ENCODE peak calls at places on chromosomes 13 and 19, in four cellular contexts. V is GM10248, N is HFF-Myc, E is fibroblast of the aortic adventitia. I is an unnamed sample.

GRCh38 chr13:105920375-105920774 is 615.1 kb downstream of the EFNB2 start:
- DNase-seq in V (no peak), N (no peak), E (peak; percentile 8), I (peak; percentile 64)

GRCh38 chr13:107680115-107680514 is 535.2 kb downstream of the LIG4 start:
- DNase-seq in V (no peak), N (no peak), E (no peak), I (no peak)

GRCh38 chr19:5947435-5947834 is 30.5 kb downstream of the RANBP3 start:
- DNase-seq in V (no peak), N (no peak), E (no peak), I (no peak)

GRCh38 chr13:32246468-32246867 is 68.7 kb downstream of the ZAR1L start:
- DNase-seq in V (peak; percentile 71), N (peak; percentile 56), E (peak; percentile 76), I (peak; percentile 63)

GRCh38 chr13:52374389-52374788 is 31.6 kb downstream of the THSD1 start:
- DNase-seq in V (no peak), N (no peak), E (no peak), I (no peak)

GRCh38 chr19:58229255-58229639 is 533 bp downstream of the ZNF544 start:
- DNase-seq in V (no peak), N (no peak), E (peak; percentile 7), I (peak; percentile 57)

GRCh38 chr13:50220938-50221337 is 205.7 kb downstream of the KCNRG start:
- DNase-seq in V (no peak), N (no peak), E (no peak), I (no peak)

GRCh38 chr19:14048439-14049153 is 13.3 kb downstream of the PALM3 start:
- DNase-seq in V (peak; percentile 75), N (no peak), E (no peak), I (peak; percentile 45)

GRCh38 chr13:84207509-84207908 is 325.2 kb upstream of the SLITRK1 start:
- DNase-seq in V (no peak), N (no peak), E (no peak), I (no peak)

GRCh38 chr13:99041788-99042187 is 63.9 kb upstream of the DOCK9 start:
- DNase-seq in V (no peak), N (no peak), E (no peak), I (no peak)

GRCh38 chr19:16628984-16629691 is 1.1 kb upstream of the MED26 start:
- DNase-seq in V (no peak), N (peak; percentile 93), E (peak; percentile 82), I (peak; percentile 26)

GRCh38 chr13:99931462-99931861 is 40.1 kb downstream of the ZIC5 start:
- DNase-seq in V (no peak), N (no peak), E (no peak), I (no peak)

GRCh38 chr19:42280761-42281174 is 11.7 kb downstream of the CIC start:
- DNase-seq in V (no peak), N (no peak), E (no peak), I (peak; percentile 59)

GRCh38 chr19:23273022-23273593 is 22.9 kb upstream of the ZNF724 start:
- DNase-seq in V (no peak), N (no peak), E (peak; percentile 7), I (no peak)

GRCh38 chr19:35790981-35791813 is 15.8 kb downstream of the ARHGAP33 start:
- DNase-seq in V (no peak), N (no peak), E (no peak), I (no peak)

GRCh38 chr19:4380254-4380727 is 20.1 kb downstream of the SH3GL1 start:
- DNase-seq in V (peak; percentile 56), N (no peak), E (no peak), I (no peak)

GRCh38 chr13:51645154-51645650 is 60.9 kb downstream of the WDFY2 start:
- DNase-seq in V (peak; percentile 23), N (no peak), E (peak; percentile 74), I (peak; percentile 70)

GRCh38 chr13:30713133-30713532 is 22.2 kb upstream of the ALOX5AP start:
- DNase-seq in V (no peak), N (no peak), E (no peak), I (no peak)

GRCh38 chr13:33003458-33004019 is 12.7 kb upstream of the KL start:
- DNase-seq in V (no peak), N (no peak), E (no peak), I (no peak)

GRCh38 chr13:39451301-39451700 is 151.7 kb downstream of the LHFPL6 start:
- DNase-seq in V (no peak), N (no peak), E (peak; percentile 71), I (no peak)

GRCh38 chr19:15101479-15102082 is 5.6 kb upstream of the SYDE1 start:
- DNase-seq in V (no peak), N (no peak), E (peak; percentile 54), I (no peak)

GRCh38 chr13:50400035-50400726 is 384.9 kb downstream of the KCNRG start:
- DNase-seq in V (no peak), N (no peak), E (peak; percentile 62), I (no peak)

DNA sequence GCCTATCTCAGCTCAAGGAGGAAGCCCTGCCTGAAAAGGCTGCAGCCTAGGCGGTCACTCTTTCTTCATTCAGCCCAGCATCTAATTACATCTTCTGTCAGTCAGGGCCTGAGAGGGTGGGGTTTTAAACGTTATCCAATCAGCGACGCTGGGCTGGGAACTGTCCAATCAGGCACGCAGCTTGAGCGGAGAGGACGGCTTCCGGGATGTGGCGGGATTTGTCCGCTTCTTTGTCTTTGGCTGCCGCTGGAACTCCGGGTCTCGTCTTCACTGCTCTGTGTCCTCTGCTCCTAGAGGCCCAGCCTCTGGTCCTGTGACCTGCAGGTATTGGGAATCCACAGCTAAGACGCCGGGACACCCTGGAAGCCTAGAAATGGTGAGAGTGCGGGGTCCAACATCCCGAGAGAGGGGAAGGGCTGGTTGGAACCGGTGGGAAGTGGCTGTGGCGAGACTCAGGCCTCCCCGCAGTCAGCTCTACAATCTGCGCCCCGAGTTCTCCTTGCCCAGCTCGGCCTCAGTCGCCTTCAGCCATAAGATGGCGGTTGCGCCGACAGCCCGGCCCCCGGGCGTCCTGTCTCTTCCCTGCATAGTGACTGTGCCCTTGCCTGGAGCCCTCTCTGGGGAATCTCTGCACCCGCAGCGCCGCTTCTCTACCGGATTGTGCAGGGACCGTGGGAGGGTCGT is at the start of gene ZNF738:
- DNase-seq in V (peak; percentile 87), N (peak; percentile 90), E (peak; percentile 95), I (peak; percentile 97)
- TF ChIP-seq CTCF in V (no peak), N (no peak), E (no peak), I (no peak)

GRCh38 chr13:88154001-88154400 is 482.8 kb downstream of the SLITRK5 start:
- DNase-seq in V (no peak), N (no peak), E (no peak), I (no peak)

DNA sequence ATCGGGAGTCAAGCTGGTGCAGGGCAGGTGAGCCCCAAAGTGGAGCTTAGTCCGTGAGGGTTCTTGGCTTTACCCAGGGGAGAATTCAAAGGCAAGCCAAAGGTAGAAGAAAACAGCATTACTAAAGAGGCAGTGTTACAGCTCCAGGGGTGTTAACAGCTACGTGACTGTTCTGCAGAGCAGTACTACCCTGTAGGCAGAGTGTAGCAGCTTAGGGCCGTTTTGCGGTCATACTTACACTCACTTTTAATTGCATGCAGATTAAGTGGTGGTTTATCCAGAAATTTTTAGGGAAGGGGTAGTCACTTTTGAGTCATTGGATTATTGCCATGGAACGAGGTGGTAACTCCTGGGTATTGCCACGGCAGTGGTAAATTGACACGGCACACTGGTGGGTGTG is 482.2 kb downstream of the SLITRK5 start:
- DNase-seq in V (no peak), N (no peak), E (no peak), I (no peak)
- TF ChIP-seq CTCF in V (no peak), N (no peak), E (no peak), I (no peak)

GRCh38 chr13:74554581-74555290 is 420.5 kb upstream of the KLF12 start:
- DNase-seq in V (no peak), N (no peak), E (no peak), I (no peak)

GRCh38 chr13:74555291-74556001 is 421.2 kb upstream of the KLF12 start:
- DNase-seq in V (no peak), N (no peak), E (no peak), I (no peak)

GRCh38 chr13:74550039-74550438 is 415.8 kb upstream of the KLF12 start:
- DNase-seq in V (no peak), N (no peak), E (no peak), I (no peak)
- TF ChIP-seq CTCF in V (no peak), N (no peak), E (no peak), I (no peak)

GRCh38 chr13:41284512-41285288 is 21.3 kb upstream of the MTRF1 start:
- DNase-seq in V (no peak), N (no peak), E (peak; percentile 89), I (peak; percentile 84)
- TF ChIP-seq CTCF in V (no peak), N (no peak), E (no peak), I (no peak)

DNA sequence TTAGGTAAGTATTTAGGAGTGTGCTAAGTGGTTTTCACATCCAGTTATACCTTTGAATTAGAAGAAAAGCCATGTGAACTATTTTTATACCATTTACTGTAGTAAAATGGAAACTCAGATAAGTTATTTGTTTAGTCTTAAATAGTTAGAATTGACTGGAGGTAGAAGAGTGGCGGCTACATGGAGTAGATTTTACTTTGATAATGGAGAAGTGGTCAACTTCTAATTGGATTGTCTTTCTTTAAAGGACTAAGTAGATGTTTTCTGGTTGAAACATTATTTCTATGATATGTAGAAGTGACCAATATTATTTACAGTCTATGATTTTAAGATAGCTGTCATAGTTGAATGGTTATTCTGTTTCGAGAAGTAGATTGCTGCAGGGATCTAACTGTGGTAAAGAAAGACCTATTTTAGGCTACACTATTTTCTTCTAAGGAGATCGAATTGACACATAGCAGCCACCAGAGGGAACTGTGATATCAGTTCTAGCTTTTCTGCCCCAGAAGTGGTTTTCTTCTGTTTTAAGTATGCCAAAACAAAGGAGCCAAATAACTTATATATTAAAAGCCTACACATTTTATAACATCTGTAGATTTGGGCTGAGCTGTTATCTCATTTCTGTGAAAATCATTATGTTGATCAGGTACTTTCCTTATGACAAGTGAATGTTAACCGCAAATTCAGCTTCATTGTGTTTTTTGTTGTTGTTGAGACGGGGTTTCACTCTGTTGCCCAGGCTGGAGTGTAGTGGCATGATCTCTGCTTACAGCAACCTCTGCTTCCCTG is 26.1 kb downstream of the ZMYM2 start:
- DNase-seq in V (peak; percentile 65), N (peak; percentile 24), E (peak; percentile 73), I (peak; percentile 24)
- TF ChIP-seq CTCF in V (peak; percentile 46), N (peak; percentile 59), E (peak; percentile 71), I (peak; percentile 47)

GRCh38 chr19:55341191-55342043 is 1.7 kb downstream of the KMT5C start:
- DNase-seq in V (peak; percentile 91), N (no peak), E (peak; percentile 47), I (peak; percentile 84)

GRCh38 chr19:55340144-55340783 is 588 bp downstream of the KMT5C start:
- DNase-seq in V (no peak), N (no peak), E (no peak), I (no peak)

GRCh38 chr19:55340784-55341147 is 1.1 kb downstream of the KMT5C start:
- DNase-seq in V (no peak), N (no peak), E (no peak), I (no peak)

GRCh38 chr19:55342044-55342531 is 2.4 kb downstream of the KMT5C start:
- DNase-seq in V (no peak), N (no peak), E (no peak), I (no peak)

GRCh38 chr19:55339225-55340143 is at the start of gene KMT5C:
- DNase-seq in V (peak; percentile 98), N (peak; percentile 100), E (peak; percentile 100), I (peak; percentile 100)
- TF ChIP-seq CTCF in V (no peak), N (peak; percentile 24), E (peak; percentile 56), I (no peak)

I was measured in RWPE1.